ENCODE peak calls at places on chromosomes 1 and 21, in four cellular contexts. F is H1, B is K562, Y is GM12878. E is an unnamed sample.

GRCh38 chr1:82565546-82565945 is 764.8 kb downstream of the ADGRL2 start:
- DNase-seq in Y (no peak), F (no peak), B (no peak), E (no peak)

GRCh38 chr1:226738421-226738994 is 574 bp downstream of the ITPKB start:
- DNase-seq in Y (no peak), B (no peak), F (no peak), E (peak; percentile 67)

GRCh38 chr1:186404454-186405051 is 28.9 kb downstream of the ODR4 start:
- DNase-seq in Y (no peak), B (peak; percentile 52), F (no peak), E (peak; percentile 32)

GRCh38 chr1:181094813-181095212 is 6.3 kb downstream of the IER5 start:
- DNase-seq in Y (no peak), B (no peak), F (no peak), E (no peak)

GRCh38 chr1:228151170-228151513 is 1.4 kb downstream of the GJC2 start:
- DNase-seq in Y (no peak), B (no peak), F (no peak), E (no peak)

GRCh38 chr1:165659581-165659895 is 28.5 kb downstream of the MGST3 start:
- DNase-seq in B (no peak), Y (no peak), F (peak; percentile 10), E (no peak)

GRCh38 chr1:184419734-184420161 is 32.9 kb downstream of the C1orf21 start:
- DNase-seq in F (no peak), B (no peak), Y (no peak), E (no peak)

GRCh38 chr1:116809181-116809508 is 54.9 kb downstream of the CD2 start:
- DNase-seq in B (no peak), F (no peak), Y (no peak), E (no peak)

GRCh38 chr1:80436851-80437250 is 1363.9 kb upstream of the ADGRL2 start:
- DNase-seq in F (no peak), B (no peak), Y (no peak), E (no peak)

GRCh38 chr1:212628056-212628455 is 19.5 kb downstream of the ATF3 start:
- DNase-seq in B (no peak), Y (no peak), F (no peak), E (peak; percentile 49)

GRCh38 chr1:6599141-6599975 is 3.3 kb downstream of the KLHL21 start:
- DNase-seq in F (no peak), Y (no peak), B (no peak), E (no peak)

GRCh38 chr1:227897704-227898438 is 49.9 kb downstream of the WNT9A start:
- DNase-seq in F (no peak), B (no peak), Y (no peak), E (no peak)

GRCh38 chr1:218262259-218262658 is 22.8 kb upstream of the RRP15 start:
- DNase-seq in B (no peak), Y (no peak), F (no peak), E (no peak)

GRCh38 chr1:242523968-242524570 is 428 bp downstream of the PLD5 start:
- DNase-seq in B (peak; percentile 58), F (peak; percentile 15), Y (no peak), E (peak; percentile 94)

GRCh38 chr1:113036639-113037321 is 36.2 kb upstream of the LRIG2 start:
- DNase-seq in Y (no peak), F (no peak), B (no peak), E (no peak)

GRCh38 chr21:32411366-32412161 is 942 bp upstream of the EVA1C start:
- DNase-seq in F (no peak), Y (no peak), B (peak; percentile 61), E (peak; percentile 60)

GRCh38 chr1:81757398-81758020 is 43.2 kb upstream of the ADGRL2 start:
- DNase-seq in F (no peak), Y (no peak), B (no peak), E (no peak)

GRCh38 chr1:28127617-28128257 is 39.3 kb upstream of the EYA3 start:
- DNase-seq in Y (peak; percentile 84), B (no peak), F (no peak), E (no peak)

GRCh38 chr1:56821462-56821797 is 2.2 kb upstream of the FYB2 start:
- DNase-seq in Y (no peak), B (no peak), F (no peak), E (peak; percentile 24)

GRCh38 chr1:205748398-205749093 is 1.4 kb downstream of the NUCKS1 start:
- DNase-seq in F (no peak), B (peak; percentile 23), Y (no peak), E (peak; percentile 28)

GRCh38 chr1:209199822-209200221 is 383.7 kb upstream of the CAMK1G start:
- DNase-seq in Y (no peak), F (peak; percentile 61), B (no peak), E (no peak)

GRCh38 chr1:161987872-161988271 is 35.8 kb downstream of the OLFML2B start:
- DNase-seq in F (no peak), B (no peak), Y (no peak), E (no peak)

GRCh38 chr1:177790566-177790965 is 179.3 kb downstream of the SEC16B start:
- DNase-seq in F (no peak), Y (no peak), B (no peak), E (no peak)

GRCh38 chr21:14685568-14685967 is 139.5 kb upstream of the SAMSN1 start:
- DNase-seq in F (no peak), B (no peak), Y (peak; percentile 49), E (no peak)

GRCh38 chr1:77230051-77230450 is 10.8 kb upstream of the PIGK start:
- DNase-seq in B (no peak), F (no peak), Y (no peak), E (no peak)
- TF ChIP-seq CHD2 in B (no peak), F (no peak), Y (no peak), E (no peak)

GRCh38 chr1:17010601-17011438 is 908 bp downstream of the ATP13A2 start:
- DNase-seq in F (no peak), B (peak; percentile 54), Y (no peak), E (peak; percentile 77)

GRCh38 chr1:17012775-17013501 is 1.2 kb upstream of the ATP13A2 start:
- DNase-seq in F (no peak), B (no peak), Y (no peak), E (no peak)

GRCh38 chr1:17013598-17014320 is 2.0 kb upstream of the ATP13A2 start:
- DNase-seq in B (peak; percentile 30), Y (peak; percentile 15), F (no peak), E (no peak)

GRCh38 chr1:17009706-17010105 is 2.0 kb downstream of the ATP13A2 start:
- DNase-seq in F (no peak), B (no peak), Y (no peak), E (peak; percentile 36)

GRCh38 chr1:17011439-17012307 is at the start of gene ATP13A2:
- DNase-seq in Y (no peak), B (peak; percentile 96), F (peak; percentile 77), E (peak; percentile 94)
- TF ChIP-seq POLR2AphosphoS5 in Y (no peak), B (no peak), F (peak; percentile 31), E (no peak)

DNA sequence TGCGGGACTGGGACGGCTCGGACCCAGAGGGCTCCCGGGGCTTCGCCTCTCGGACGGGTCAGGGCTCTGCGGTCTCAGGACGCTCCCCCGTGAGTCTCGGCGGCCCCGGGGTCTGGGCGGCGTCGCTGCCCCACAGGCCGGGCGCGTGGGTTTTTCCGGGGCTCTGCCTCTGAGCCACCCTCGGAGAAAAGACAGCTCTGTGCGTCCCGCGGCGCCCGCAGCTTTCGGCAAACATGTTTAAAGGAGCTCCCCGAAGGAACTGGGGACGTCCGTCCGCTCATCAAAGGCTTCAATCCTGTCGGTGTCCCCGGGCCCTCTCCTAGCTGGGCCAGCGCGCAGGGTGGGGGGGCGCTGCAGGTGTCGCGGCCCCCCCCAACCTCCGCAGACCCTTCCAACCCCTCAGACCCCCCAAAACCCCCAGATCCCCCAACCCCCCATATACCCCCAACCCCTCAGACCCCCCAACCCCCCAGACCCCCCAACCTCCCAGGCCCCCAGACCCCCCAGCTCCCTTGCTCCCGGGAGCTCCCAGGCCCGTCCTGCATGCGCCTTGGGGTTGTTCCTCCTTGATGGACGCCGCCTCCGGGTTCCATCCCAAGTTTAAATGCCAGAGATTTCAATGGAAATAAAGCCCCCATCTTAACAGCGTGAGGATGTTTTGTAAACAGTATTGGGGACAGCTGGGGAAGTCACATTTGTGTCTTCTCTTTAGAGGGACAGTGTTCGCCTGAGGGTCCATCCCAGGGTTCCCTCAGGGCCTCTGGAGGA is 996 bp upstream of the C1orf159 start:
- DNase-seq in B (no peak), F (no peak), Y (no peak), E (peak; percentile 75)
- TF ChIP-seq CHD2 in B (no peak), F (no peak), Y (no peak), E (no peak)

GRCh38 chr21:26964379-26964778 is 2.5 kb downstream of the ADAMTS5 start:
- DNase-seq in B (no peak), F (no peak), Y (no peak), E (no peak)
- TF ChIP-seq POLR2AphosphoS5 in B (no peak), F (no peak), Y (no peak), E (no peak)

GRCh38 chr1:53334781-53335180 is 6.9 kb upstream of the LRP8 start:
- DNase-seq in B (no peak), F (no peak), Y (no peak), E (no peak)

GRCh38 chr1:53336146-53336545 is 8.3 kb upstream of the LRP8 start:
- DNase-seq in Y (no peak), F (no peak), B (no peak), E (no peak)

GRCh38 chr1:53335661-53336060 is 7.8 kb upstream of the LRP8 start:
- DNase-seq in F (no peak), B (no peak), Y (no peak), E (no peak)

GRCh38 chr1:53332833-53333232 is 5.0 kb upstream of the LRP8 start:
- DNase-seq in F (no peak), Y (no peak), B (no peak), E (no peak)

DNA sequence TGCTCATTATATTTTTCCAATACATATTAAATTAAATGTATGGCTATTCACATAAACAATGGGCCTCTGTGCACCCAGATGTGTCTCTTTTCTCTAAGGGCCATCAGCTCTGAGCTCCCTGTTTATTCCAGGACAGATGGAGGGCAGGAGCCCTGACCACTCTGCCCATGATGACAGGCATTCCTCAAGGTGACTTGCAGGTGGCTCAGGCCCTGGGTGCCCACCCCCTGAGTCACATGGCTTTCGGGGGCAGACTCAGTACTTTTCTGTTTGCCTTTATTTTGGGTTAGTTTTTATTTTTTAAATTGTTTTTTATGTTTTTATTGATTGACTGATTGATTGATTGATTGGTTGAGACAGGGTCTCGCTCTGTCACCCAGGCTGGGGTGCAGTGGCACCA is 6.4 kb upstream of the LRP8 start:
- DNase-seq in Y (no peak), F (no peak), B (no peak), E (no peak)
- TF ChIP-seq CHD2 in Y (no peak), F (no peak), B (no peak), E (no peak)

DNA sequence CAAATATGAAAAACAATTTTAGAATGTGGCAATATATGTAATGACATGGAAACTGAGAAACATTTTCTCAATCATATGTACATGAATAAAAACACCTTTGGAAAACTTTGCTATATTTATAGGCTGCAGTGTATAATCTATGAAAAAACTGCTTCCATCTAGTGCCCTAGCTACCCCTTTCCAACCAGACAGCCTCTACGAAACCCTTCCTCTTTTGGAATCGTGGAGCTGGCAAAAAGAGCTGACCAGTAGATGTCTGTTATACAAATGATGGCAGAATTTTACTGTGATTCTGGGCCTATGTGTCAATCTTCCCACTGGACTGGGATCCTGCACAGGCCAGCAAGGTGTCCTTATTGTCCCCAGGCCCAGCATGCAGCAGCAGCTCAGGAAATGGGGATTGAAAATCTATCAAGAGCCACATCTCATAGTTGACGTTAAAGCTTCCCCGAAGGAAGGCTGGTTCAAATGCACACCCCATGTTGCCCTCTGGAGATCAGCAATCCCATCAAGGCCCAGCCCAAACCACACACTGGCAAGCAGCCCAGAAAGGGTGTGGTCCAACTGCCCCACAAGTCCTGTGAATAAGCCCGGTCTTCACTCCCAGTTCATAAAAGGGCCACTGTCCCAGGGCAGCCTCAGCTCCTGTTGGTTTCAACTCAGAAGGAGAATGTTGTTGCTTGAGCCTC is 8.9 kb upstream of the FAM20B start:
- DNase-seq in F (no peak), Y (no peak), B (peak; percentile 89), E (peak; percentile 55)
- TF ChIP-seq POLR2AphosphoS5 in F (no peak), Y (no peak), B (peak; percentile 74), E (no peak)

GRCh38 chr1:46747683-46748288 is 28.9 kb upstream of the EFCAB14 start:
- DNase-seq in B (peak; percentile 67), F (no peak), Y (no peak), E (peak; percentile 53)
- TF ChIP-seq CHD2 in B (no peak), F (no peak), Y (no peak), E (no peak)